ENCODE peak calls at places on chromosomes 5 and 9, in six cellular contexts. B, W, Z, M, G and E are unnamed samples.

GRCh38 chr9:134185536-134186011 is 21.2 kb upstream of the RNU6ATAC start:
- DNase-seq in B (no peak), W (no peak), Z (no peak), M (no peak), G (peak; percentile 33), E (peak; percentile 49)

GRCh38 chr5:36685631-36686147 is 79.3 kb downstream of the SLC1A3 start:
- DNase-seq in B (no peak), W (peak; percentile 47), Z (no peak), M (no peak), G (no peak), E (peak; percentile 14)

GRCh38 chr5:123881791-123882244 is 369.8 kb downstream of the CSNK1G3 start:
- DNase-seq in B (peak; percentile 21), W (peak; percentile 33), Z (peak; percentile 5), M (no peak), G (no peak), E (no peak)

GRCh38 chr5:172235132-172235780 is 41.3 kb downstream of the EFCAB9 start:
- DNase-seq in B (no peak), W (no peak), Z (peak; percentile 64), M (no peak), G (peak; percentile 29), E (no peak)

GRCh38 chr5:159928122-159928960 is 12.1 kb downstream of the ADRA1B start:
- DNase-seq in B (peak; percentile 79), W (peak; percentile 89), Z (peak; percentile 79), M (peak; percentile 58), G (no peak), E (no peak)

GRCh38 chr5:32390819-32391591 is 53.5 kb downstream of the ZFR start:
- DNase-seq in B (peak; percentile 88), W (peak; percentile 97), Z (peak; percentile 94), M (peak; percentile 4), G (no peak), E (no peak)

GRCh38 chr5:125499969-125500368 is 753.5 kb upstream of the ZNF608 start:
- DNase-seq in B (no peak), W (no peak), Z (no peak), M (no peak), G (no peak), E (no peak)

GRCh38 chr5:35924950-35925722 is 13.3 kb downstream of the CAPSL start:
- DNase-seq in B (peak; percentile 67), W (peak; percentile 70), Z (peak; percentile 43), M (peak; percentile 55), G (peak; percentile 97), E (peak; percentile 90)